ENCODE peak calls at places on chromosomes 16 and 17, in six cellular contexts. K is fibroblast of mammary gland, Z is neural crest cell, X is tibial nerve, V is AG04450, Y is NB4. F is an unnamed sample.

GRCh38 chr16:555528-556478 is 4.4 kb upstream of the PRR35 start:
- DNase-seq in X (no peak), Z (no peak), K (no peak), Y (no peak), V (no peak), F (no peak)

GRCh38 chr16:54245788-54246453 is 40.7 kb downstream of the IRX3 start:
- DNase-seq in Y (peak; percentile 49), K (no peak), X (no peak), V (no peak), Z (no peak), F (no peak)

GRCh38 chr17:728911-729310 is 3.5 kb upstream of the TLCD3A start:
- DNase-seq in Z (no peak), V (no peak), Y (no peak), X (no peak), K (no peak), F (no peak)

GRCh38 chr17:79668344-79669250 is 57.7 kb upstream of the RBFOX3 start:
- DNase-seq in X (no peak), V (no peak), Y (no peak), Z (no peak), K (no peak), F (no peak)

GRCh38 chr16:64990101-64990500 is 131.8 kb downstream of the CDH11 start:
- DNase-seq in X (no peak), K (no peak), V (no peak), Y (no peak), Z (no peak), F (no peak)

GRCh38 chr17:67078292-67078691 is 33.9 kb downstream of the CACNG1 start:
- DNase-seq in Z (no peak), Y (no peak), X (no peak), V (no peak), K (no peak), F (no peak)

GRCh38 chr17:80803451-80804428 is 187.9 kb upstream of the CHMP6 start:
- DNase-seq in K (no peak), V (no peak), Y (no peak), Z (no peak), X (no peak), F (no peak)

GRCh38 chr16:1731603-1732002 is 25.6 kb downstream of the MAPK8IP3 start:
- DNase-seq in V (no peak), Y (no peak), Z (no peak), K (no peak), X (no peak), F (no peak)

GRCh38 chr16:57371494-57372371 is 557 bp upstream of the CX3CL1 start:
- DNase-seq in Z (no peak), K (no peak), V (no peak), Y (no peak), X (no peak), F (no peak)

GRCh38 chr17:18857864-18858566 is at the start of gene PRPSAP2:
- DNase-seq in V (peak; percentile 74), Z (peak; percentile 86), X (peak; percentile 87), Y (peak; percentile 98), K (peak; percentile 90), F (peak; percentile 94)

GRCh38 chr17:36525113-36525512 is 9.6 kb downstream of the MYO19 start:
- DNase-seq in X (no peak), Z (no peak), Y (no peak), K (peak; percentile 86), V (no peak), F (peak; percentile 76)

GRCh38 chr17:36209575-36209974 is 1.3 kb upstream of the CCL4L2 start:
- DNase-seq in V (no peak), K (no peak), Y (no peak), Z (no peak), X (no peak), F (no peak)

GRCh38 chr16:64398795-64399194 is 723.1 kb downstream of the CDH11 start:
- DNase-seq in Y (no peak), X (no peak), K (no peak), Z (no peak), V (no peak), F (no peak)

GRCh38 chr17:238071-238963 is 56.9 kb upstream of the DOC2B start:
- DNase-seq in K (no peak), V (no peak), Z (no peak), Y (no peak), X (no peak), F (no peak)

GRCh38 chr16:67537636-67538591 is 9.3 kb downstream of the RIPOR1 start:
- DNase-seq in V (no peak), X (no peak), Y (peak; percentile 59), K (no peak), Z (peak; percentile 51), F (peak; percentile 72)

GRCh38 chr16:71894229-71894920 is 956 bp upstream of the IST1 start:
- DNase-seq in X (peak; percentile 54), Z (peak; percentile 23), K (peak; percentile 68), V (no peak), Y (peak; percentile 86), F (peak; percentile 84)

GRCh38 chr16:85785927-85786326 is 13.4 kb downstream of the EMC8 start:
- DNase-seq in Y (no peak), Z (no peak), K (no peak), X (no peak), V (no peak), F (peak; percentile 33)

GRCh38 chr16:10613771-10614485 is 33.5 kb upstream of the EMP2 start:
- DNase-seq in K (no peak), Y (peak; percentile 53), Z (no peak), V (no peak), X (no peak), F (no peak)

GRCh38 chr16:73483934-73484712 is 436.2 kb upstream of the ZFHX3 start:
- DNase-seq in V (no peak), K (no peak), Y (no peak), X (no peak), Z (no peak), F (no peak)

GRCh38 chr17:78745407-78746088 is 36.5 kb downstream of the CYTH1 start:
- DNase-seq in Y (peak; percentile 55), K (peak; percentile 51), Z (peak; percentile 29), V (no peak), X (peak; percentile 48), F (no peak)

GRCh38 chr17:37107406-37108083 is 158.8 kb downstream of the AATF start:
- DNase-seq in Y (no peak), V (no peak), Z (no peak), X (no peak), K (peak; percentile 47), F (peak; percentile 44)

GRCh38 chr17:77740481-77740880 is 218.0 kb upstream of the TNRC6C start:
- DNase-seq in Y (no peak), Z (no peak), K (no peak), V (no peak), X (no peak), F (no peak)

GRCh38 chr17:40443196-40443987 is at the start of gene IGFBP4:
- DNase-seq in K (peak; percentile 63), Y (peak; percentile 91), X (peak; percentile 71), V (no peak), Z (peak; percentile 75), F (peak; percentile 79)

GRCh38 chr16:71896688-71897368 is 1.5 kb downstream of the IST1 start:
- DNase-seq in V (no peak), X (no peak), K (no peak), Y (peak; percentile 15), Z (no peak), F (no peak)

GRCh38 chr17:34711646-34712045 is 132.3 kb downstream of the TMEM132E start:
- DNase-seq in V (no peak), X (no peak), Y (no peak), Z (no peak), K (no peak), F (no peak)

GRCh38 chr17:19238167-19238505 is 970 bp downstream of the EPN2 start:
- DNase-seq in Y (no peak), V (no peak), Z (no peak), K (no peak), X (no peak), F (no peak)

GRCh38 chr17:43368740-43369506 is 29.9 kb upstream of the ARL4D start:
- DNase-seq in X (peak; percentile 76), K (peak; percentile 78), V (no peak), Z (peak; percentile 53), Y (peak; percentile 95), F (peak; percentile 93)
- TF ChIP-seq CTCF in X (no peak), K (no peak), V (no peak), Z (no peak), Y (no peak), F (no peak)

DNA sequence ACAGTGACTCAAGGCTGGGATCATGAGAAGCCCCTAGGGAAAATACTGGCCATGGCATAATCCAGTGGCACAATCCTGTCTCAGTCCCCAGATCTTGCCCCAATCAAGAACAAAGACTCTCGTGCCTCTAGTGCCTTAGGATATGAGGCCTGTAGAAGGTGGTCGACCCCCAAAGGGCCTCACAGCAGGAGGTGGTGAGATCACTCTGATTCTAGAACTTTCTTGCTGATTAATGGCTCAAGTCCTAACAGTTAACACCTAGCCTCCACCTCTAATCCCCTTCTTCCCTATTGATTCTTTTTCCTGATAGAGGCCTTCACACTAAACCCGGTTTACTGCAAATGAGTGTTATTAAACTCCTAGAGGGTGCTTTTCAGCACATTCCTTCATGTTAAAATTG is 176.8 kb downstream of the CCDC182 start:
- DNase-seq in X (no peak), K (no peak), Z (no peak), Y (no peak), V (no peak), F (no peak)
- TF ChIP-seq CTCF in X (no peak), K (no peak), Z (no peak), Y (no peak), V (no peak), F (no peak)

DNA sequence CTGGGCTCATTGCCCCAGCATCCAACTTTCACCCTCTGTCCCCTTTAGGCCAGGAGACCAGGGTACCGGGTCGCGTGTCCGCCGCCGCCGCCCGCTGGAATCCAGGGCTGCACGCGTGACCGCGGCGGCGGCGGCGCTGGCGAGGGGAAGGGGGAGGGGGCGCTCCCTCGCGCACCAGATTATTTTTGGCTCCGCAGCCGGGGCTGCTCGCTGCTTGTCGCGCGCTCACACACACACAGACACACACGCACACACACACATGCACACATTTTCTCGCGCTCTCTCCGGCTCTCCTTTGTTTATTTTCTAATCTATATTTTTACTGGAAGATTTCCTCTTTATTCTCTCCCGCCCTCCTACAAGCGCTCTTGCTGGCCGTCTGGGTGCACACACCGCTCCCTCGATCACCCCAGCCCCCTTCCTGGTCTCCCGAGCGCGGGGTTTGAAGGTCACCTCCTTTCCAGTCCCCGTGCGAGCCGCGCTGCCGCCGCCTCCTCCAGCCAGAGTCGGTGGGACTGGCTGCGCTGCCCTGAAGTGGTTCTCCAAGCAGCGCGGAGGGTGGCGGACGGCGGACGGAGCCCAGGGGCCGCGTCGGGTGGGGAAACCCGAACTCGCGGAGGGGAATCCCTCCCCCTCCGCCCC is 921.4 kb upstream of the EEF2KMT start:
- DNase-seq in K (no peak), Y (no peak), X (no peak), Z (peak; percentile 6), V (no peak), F (no peak)
- TF ChIP-seq CTCF in K (no peak), Y (no peak), X (no peak), Z (no peak), V (no peak), F (no peak)

GRCh38 chr17:38511126-38512108 is 83.2 kb downstream of the ARHGAP23 start:
- DNase-seq in Y (no peak), V (no peak), Z (no peak), K (peak; percentile 59), X (no peak), F (peak; percentile 59)

GRCh38 chr17:38509772-38510423 is 81.6 kb downstream of the ARHGAP23 start:
- DNase-seq in K (no peak), Z (peak; percentile 33), Y (no peak), X (no peak), V (no peak), F (peak; percentile 49)

GRCh38 chr17:38512473-38513058 is 84.3 kb downstream of the ARHGAP23 start:
- DNase-seq in X (no peak), Y (no peak), K (no peak), V (no peak), Z (no peak), F (no peak)

GRCh38 chr17:38509008-38509771 is 80.9 kb downstream of the ARHGAP23 start:
- DNase-seq in Z (peak; percentile 81), Y (peak; percentile 34), K (peak; percentile 86), V (peak; percentile 83), X (peak; percentile 77), F (peak; percentile 93)

GRCh38 chr17:38510424-38511125 is 82.3 kb downstream of the ARHGAP23 start:
- DNase-seq in X (no peak), K (no peak), Z (peak; percentile 41), Y (no peak), V (no peak), F (no peak)
- TF ChIP-seq CTCF in X (no peak), K (no peak), Z (no peak), Y (no peak), V (no peak), F (no peak)

F was measured in foreskin fibroblast.